ENCODE peak calls at places on chromosomes 1 and 21, in seven cellular contexts. One of them, this sample, is unnamed.
A peak's percentile ranks its signal among the peaks of the same experiment; 100 is the strongest.

GRCh38 chr1:223189525-223189902 is 46.5 kb upstream of the TLR5 start:
- DNase-seq in AG10803: no peak
- DNase-seq in Calu3: no peak
- DNase-seq in colonic mucosa: no peak
- DNase-seq in nephron progenitor cell: no peak
- DNase-seq in fibroblast of villous mesenchyme: no peak
- DNase-seq in brain microvascular endothelial cell: no peak
- DNase-seq in this sample: no peak

GRCh38 chr1:200342511-200343400 is 67.1 kb downstream of the ZNF281 start:
- DNase-seq in AG10803: peak; percentile 74
- DNase-seq in Calu3: peak; percentile 12
- DNase-seq in colonic mucosa: no peak
- DNase-seq in nephron progenitor cell: no peak
- DNase-seq in fibroblast of villous mesenchyme: peak; percentile 45
- DNase-seq in brain microvascular endothelial cell: no peak
- DNase-seq in this sample: no peak

GRCh38 chr21:15826147-15826780 is 96.5 kb downstream of the USP25 start:
- DNase-seq in AG10803: peak; percentile 22
- DNase-seq in Calu3: peak; percentile 23
- DNase-seq in colonic mucosa: peak; percentile 57
- DNase-seq in nephron progenitor cell: peak; percentile 5
- DNase-seq in fibroblast of villous mesenchyme: peak; percentile 64
- DNase-seq in brain microvascular endothelial cell: no peak
- DNase-seq in this sample: no peak

GRCh38 chr1:244678687-244679086 is 25.8 kb downstream of the DESI2 start:
- DNase-seq in AG10803: no peak
- DNase-seq in Calu3: no peak
- DNase-seq in colonic mucosa: no peak
- DNase-seq in nephron progenitor cell: no peak
- DNase-seq in fibroblast of villous mesenchyme: no peak
- DNase-seq in brain microvascular endothelial cell: no peak
- DNase-seq in this sample: no peak

GRCh38 chr1:53562256-53562982 is 103.2 kb downstream of the DMRTB1 start:
- DNase-seq in AG10803: no peak
- DNase-seq in Calu3: no peak
- DNase-seq in colonic mucosa: no peak
- DNase-seq in nephron progenitor cell: no peak
- DNase-seq in fibroblast of villous mesenchyme: no peak
- DNase-seq in brain microvascular endothelial cell: no peak
- DNase-seq in this sample: no peak

GRCh38 chr1:111359376-111359775 is 68.2 kb downstream of the OVGP1 start:
- DNase-seq in AG10803: no peak
- DNase-seq in Calu3: no peak
- DNase-seq in colonic mucosa: no peak
- DNase-seq in nephron progenitor cell: no peak
- DNase-seq in fibroblast of villous mesenchyme: no peak
- DNase-seq in brain microvascular endothelial cell: no peak
- DNase-seq in this sample: no peak

GRCh38 chr1:76843821-76844448 is 23.3 kb upstream of the ST6GALNAC5 start:
- DNase-seq in AG10803: no peak
- DNase-seq in Calu3: no peak
- DNase-seq in colonic mucosa: no peak
- DNase-seq in nephron progenitor cell: no peak
- DNase-seq in fibroblast of villous mesenchyme: no peak
- DNase-seq in brain microvascular endothelial cell: no peak
- DNase-seq in this sample: no peak

GRCh38 chr1:112260699-112261098 is 135.3 kb upstream of the CTTNBP2NL start:
- DNase-seq in AG10803: no peak
- DNase-seq in Calu3: no peak
- DNase-seq in colonic mucosa: no peak
- DNase-seq in nephron progenitor cell: no peak
- DNase-seq in fibroblast of villous mesenchyme: no peak
- DNase-seq in brain microvascular endothelial cell: no peak
- DNase-seq in this sample: no peak

GRCh38 chr1:36612881-36613280 is 130.2 kb upstream of the CSF3R start:
- DNase-seq in AG10803: no peak
- DNase-seq in Calu3: no peak
- DNase-seq in colonic mucosa: no peak
- DNase-seq in nephron progenitor cell: no peak
- DNase-seq in fibroblast of villous mesenchyme: no peak
- DNase-seq in brain microvascular endothelial cell: no peak
- DNase-seq in this sample: no peak

GRCh38 chr1:100463809-100464424 is 74.0 kb upstream of the GPR88 start:
- DNase-seq in AG10803: peak; percentile 60
- DNase-seq in Calu3: peak; percentile 24
- DNase-seq in colonic mucosa: peak; percentile 45
- DNase-seq in nephron progenitor cell: peak; percentile 41
- DNase-seq in fibroblast of villous mesenchyme: peak; percentile 68
- DNase-seq in brain microvascular endothelial cell: peak; percentile 72
- DNase-seq in this sample: no peak

GRCh38 chr21:37484535-37485474 is 118.2 kb downstream of the DYRK1A start:
- DNase-seq in AG10803: peak; percentile 13
- DNase-seq in Calu3: no peak
- DNase-seq in colonic mucosa: no peak
- DNase-seq in nephron progenitor cell: no peak
- DNase-seq in fibroblast of villous mesenchyme: no peak
- DNase-seq in brain microvascular endothelial cell: no peak
- DNase-seq in this sample: no peak

GRCh38 chr1:93880731-93881130 is 1.7 kb upstream of the DNTTIP2 start:
- DNase-seq in AG10803: peak; percentile 17
- DNase-seq in Calu3: no peak
- DNase-seq in colonic mucosa: no peak
- DNase-seq in nephron progenitor cell: no peak
- DNase-seq in fibroblast of villous mesenchyme: no peak
- DNase-seq in brain microvascular endothelial cell: no peak
- DNase-seq in this sample: no peak

DNA sequence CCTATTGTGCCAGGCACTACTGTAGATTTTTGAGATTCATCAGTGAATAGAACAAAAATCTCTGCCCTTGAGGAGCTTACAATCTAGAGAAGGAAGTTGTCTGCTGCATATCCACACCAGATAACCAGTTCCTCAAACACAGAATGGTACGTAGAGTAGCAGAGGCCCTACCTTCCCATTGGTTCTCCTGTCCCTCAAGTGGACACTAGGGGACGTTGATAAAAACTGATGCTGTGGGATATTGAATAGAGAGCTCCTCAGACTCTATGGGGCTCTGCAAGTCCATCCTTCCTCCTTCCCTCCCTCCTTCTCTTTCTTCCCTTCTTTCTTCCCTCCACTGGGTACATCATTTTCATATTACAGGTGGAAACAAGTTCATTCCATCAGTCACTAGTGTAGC is 371.3 kb downstream of the PBX1 start:
- DNase-seq in AG10803: no peak
- DNase-seq in Calu3: no peak
- DNase-seq in colonic mucosa: no peak
- DNase-seq in nephron progenitor cell: no peak
- DNase-seq in fibroblast of villous mesenchyme: no peak
- DNase-seq in brain microvascular endothelial cell: no peak
- DNase-seq in this sample: no peak
- TF ChIP-seq CTCF in AG10803: peak; percentile 10
- TF ChIP-seq CTCF in Calu3: no peak
- TF ChIP-seq CTCF in colonic mucosa: no peak
- TF ChIP-seq CTCF in nephron progenitor cell: no peak
- TF ChIP-seq CTCF in fibroblast of villous mesenchyme: no peak
- TF ChIP-seq CTCF in brain microvascular endothelial cell: no peak
- TF ChIP-seq CTCF in this sample: no peak

DNA sequence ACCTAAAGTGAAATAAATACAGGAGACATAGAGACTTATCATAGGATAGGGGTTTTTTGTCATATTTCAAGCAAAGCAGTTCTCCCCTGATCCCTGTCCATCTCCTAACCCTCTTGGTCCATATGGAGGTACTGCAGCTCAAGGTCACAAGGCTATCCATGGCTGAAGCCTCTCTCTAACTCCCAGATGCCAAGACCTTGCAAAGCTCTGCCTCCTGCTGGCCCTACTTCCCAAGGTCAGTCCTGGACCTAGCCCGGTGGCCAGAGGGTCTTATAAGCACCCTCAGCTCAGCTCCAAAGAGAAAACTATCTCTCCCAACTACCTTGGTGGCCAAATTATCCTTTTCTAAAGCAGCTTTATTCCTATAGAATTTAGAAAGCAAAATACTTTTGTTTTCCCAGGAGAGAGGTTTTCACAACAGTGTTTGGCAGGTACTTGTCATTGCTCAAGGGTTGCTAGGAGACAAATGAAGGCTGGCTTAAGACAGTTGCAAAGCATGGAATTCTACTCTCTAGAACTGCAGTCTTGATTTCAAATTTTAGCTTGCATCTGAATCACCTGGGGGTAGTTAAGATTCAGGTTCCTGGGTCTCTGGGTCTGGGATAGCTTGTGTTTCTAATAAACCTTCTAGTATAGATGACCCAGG is 121.5 kb downstream of the XCL2 start:
- DNase-seq in AG10803: peak; percentile 12
- DNase-seq in Calu3: no peak
- DNase-seq in colonic mucosa: no peak
- DNase-seq in nephron progenitor cell: no peak
- DNase-seq in fibroblast of villous mesenchyme: no peak
- DNase-seq in brain microvascular endothelial cell: no peak
- DNase-seq in this sample: no peak
- TF ChIP-seq CTCF in AG10803: no peak
- TF ChIP-seq CTCF in Calu3: no peak
- TF ChIP-seq CTCF in colonic mucosa: no peak
- TF ChIP-seq CTCF in nephron progenitor cell: no peak
- TF ChIP-seq CTCF in fibroblast of villous mesenchyme: no peak
- TF ChIP-seq CTCF in brain microvascular endothelial cell: no peak
- TF ChIP-seq CTCF in this sample: no peak

GRCh38 chr1:117120774-117121588 is 568 bp downstream of the TRIM45 start:
- DNase-seq in AG10803: peak; percentile 48
- DNase-seq in Calu3: no peak
- DNase-seq in colonic mucosa: peak; percentile 17
- DNase-seq in nephron progenitor cell: peak; percentile 6
- DNase-seq in fibroblast of villous mesenchyme: no peak
- DNase-seq in brain microvascular endothelial cell: no peak
- DNase-seq in this sample: peak; percentile 81
- TF ChIP-seq CTCF in AG10803: no peak
- TF ChIP-seq CTCF in Calu3: no peak
- TF ChIP-seq CTCF in colonic mucosa: no peak
- TF ChIP-seq CTCF in nephron progenitor cell: no peak
- TF ChIP-seq CTCF in fibroblast of villous mesenchyme: no peak
- TF ChIP-seq CTCF in brain microvascular endothelial cell: no peak
- TF ChIP-seq CTCF in this sample: no peak

GRCh38 chr1:85283475-85284199 is 7.2 kb upstream of the BCL10 start:
- DNase-seq in AG10803: no peak
- DNase-seq in Calu3: peak; percentile 37
- DNase-seq in colonic mucosa: peak; percentile 86
- DNase-seq in nephron progenitor cell: no peak
- DNase-seq in fibroblast of villous mesenchyme: no peak
- DNase-seq in brain microvascular endothelial cell: no peak
- DNase-seq in this sample: no peak

GRCh38 chr1:85284202-85284601 is 7.8 kb upstream of the BCL10 start:
- DNase-seq in AG10803: no peak
- DNase-seq in Calu3: no peak
- DNase-seq in colonic mucosa: no peak
- DNase-seq in nephron progenitor cell: no peak
- DNase-seq in fibroblast of villous mesenchyme: no peak
- DNase-seq in brain microvascular endothelial cell: no peak
- DNase-seq in this sample: no peak

GRCh38 chr1:85280636-85281035 is 4.2 kb upstream of the BCL10 start:
- DNase-seq in AG10803: peak; percentile 75
- DNase-seq in Calu3: no peak
- DNase-seq in colonic mucosa: no peak
- DNase-seq in nephron progenitor cell: no peak
- DNase-seq in fibroblast of villous mesenchyme: no peak
- DNase-seq in brain microvascular endothelial cell: no peak
- DNase-seq in this sample: no peak

GRCh38 chr1:85279463-85280080 is 3.1 kb upstream of the BCL10 start:
- DNase-seq in AG10803: no peak
- DNase-seq in Calu3: no peak
- DNase-seq in colonic mucosa: peak; percentile 57
- DNase-seq in nephron progenitor cell: no peak
- DNase-seq in fibroblast of villous mesenchyme: no peak
- DNase-seq in brain microvascular endothelial cell: no peak
- DNase-seq in this sample: no peak

GRCh38 chr1:85282424-85282823 is 6.0 kb upstream of the BCL10 start:
- DNase-seq in AG10803: no peak
- DNase-seq in Calu3: peak; percentile 30
- DNase-seq in colonic mucosa: no peak
- DNase-seq in nephron progenitor cell: no peak
- DNase-seq in fibroblast of villous mesenchyme: no peak
- DNase-seq in brain microvascular endothelial cell: no peak
- DNase-seq in this sample: no peak
- TF ChIP-seq CTCF in AG10803: no peak
- TF ChIP-seq CTCF in Calu3: peak; percentile 53
- TF ChIP-seq CTCF in colonic mucosa: no peak
- TF ChIP-seq CTCF in nephron progenitor cell: no peak
- TF ChIP-seq CTCF in fibroblast of villous mesenchyme: no peak
- TF ChIP-seq CTCF in brain microvascular endothelial cell: peak; percentile 24
- TF ChIP-seq CTCF in this sample: no peak

DNA sequence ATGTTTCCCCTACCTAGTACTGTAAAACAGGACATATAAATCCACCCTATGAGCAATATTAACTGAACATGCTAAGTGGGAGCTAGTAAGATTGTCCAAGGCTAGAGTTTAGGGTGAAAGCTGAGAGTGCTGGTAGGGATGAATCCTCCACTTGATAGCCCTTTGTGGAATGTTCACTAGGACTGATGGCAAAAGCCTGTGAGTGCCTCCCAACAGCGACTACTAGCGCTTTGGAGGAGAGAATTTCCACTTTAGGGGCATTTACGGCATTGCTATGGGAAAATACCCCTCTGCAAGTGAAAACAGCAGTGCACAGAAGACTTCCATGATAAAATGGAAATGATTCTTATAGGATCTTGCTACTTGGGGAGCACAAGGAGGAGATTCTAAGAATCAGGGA is 35.9 kb downstream of the CFHR5 start:
- DNase-seq in AG10803: no peak
- DNase-seq in Calu3: no peak
- DNase-seq in colonic mucosa: no peak
- DNase-seq in nephron progenitor cell: no peak
- DNase-seq in fibroblast of villous mesenchyme: no peak
- DNase-seq in brain microvascular endothelial cell: no peak
- DNase-seq in this sample: no peak
- TF ChIP-seq CTCF in AG10803: no peak
- TF ChIP-seq CTCF in Calu3: no peak
- TF ChIP-seq CTCF in colonic mucosa: no peak
- TF ChIP-seq CTCF in nephron progenitor cell: no peak
- TF ChIP-seq CTCF in fibroblast of villous mesenchyme: no peak
- TF ChIP-seq CTCF in brain microvascular endothelial cell: no peak
- TF ChIP-seq CTCF in this sample: no peak

GRCh38 chr21:24375201-24375600 is 1232.1 kb downstream of the MRPL39 start:
- DNase-seq in AG10803: no peak
- DNase-seq in Calu3: no peak
- DNase-seq in colonic mucosa: no peak
- DNase-seq in nephron progenitor cell: no peak
- DNase-seq in fibroblast of villous mesenchyme: no peak
- DNase-seq in brain microvascular endothelial cell: no peak
- DNase-seq in this sample: no peak
- TF ChIP-seq CTCF in AG10803: no peak
- TF ChIP-seq CTCF in Calu3: no peak
- TF ChIP-seq CTCF in colonic mucosa: no peak
- TF ChIP-seq CTCF in nephron progenitor cell: no peak
- TF ChIP-seq CTCF in fibroblast of villous mesenchyme: no peak
- TF ChIP-seq CTCF in brain microvascular endothelial cell: no peak
- TF ChIP-seq CTCF in this sample: no peak

DNA sequence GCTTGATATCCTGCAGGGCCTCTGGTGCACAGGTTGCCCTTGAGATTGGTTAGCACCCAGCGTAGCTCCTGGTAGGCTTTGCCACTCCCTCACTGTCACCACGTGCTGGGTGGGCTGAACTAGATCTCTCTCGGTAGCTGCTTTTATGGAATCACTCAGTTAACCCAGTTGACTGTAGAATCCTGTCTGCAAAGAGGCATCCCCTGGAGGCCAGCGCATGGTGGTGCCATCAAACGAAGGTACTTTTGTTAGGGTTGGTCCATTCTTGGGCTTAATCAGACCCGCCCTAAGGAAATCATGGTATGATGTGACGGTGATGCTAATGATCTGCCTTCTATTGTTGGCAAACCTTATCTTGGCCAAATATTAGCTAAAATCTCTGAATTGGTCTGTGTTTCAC is 153.4 kb downstream of the GALNT2 start:
- DNase-seq in AG10803: no peak
- DNase-seq in Calu3: no peak
- DNase-seq in colonic mucosa: no peak
- DNase-seq in nephron progenitor cell: no peak
- DNase-seq in fibroblast of villous mesenchyme: no peak
- DNase-seq in brain microvascular endothelial cell: no peak
- DNase-seq in this sample: peak; percentile 62
- TF ChIP-seq CTCF in AG10803: no peak
- TF ChIP-seq CTCF in Calu3: no peak
- TF ChIP-seq CTCF in colonic mucosa: no peak
- TF ChIP-seq CTCF in nephron progenitor cell: no peak
- TF ChIP-seq CTCF in fibroblast of villous mesenchyme: no peak
- TF ChIP-seq CTCF in brain microvascular endothelial cell: no peak
- TF ChIP-seq CTCF in this sample: no peak